ENCODE peak calls at places on chromosomes 2 and 18, in seven cellular contexts. X is RCC 7860; E is fibroblast of gingiva; V is NCI-H1694; N is stimulated activated naive CD8-positive, alpha-beta T cell treated with anti-CD3 and anti-CD28 coated beads, Interleukin-15, Interleukin-2, amounts not matched to agents 100 U/mL and 50 U/mL, for 24 hours; Y is MV-4-11; S is ecto neural progenitor cell. K is an unnamed sample.

GRCh38 chr2:128306931-128307460 is 11.7 kb downstream of the HS6ST1 start:
- DNase-seq in X (no peak), E (no peak), V (no peak), N (no peak), Y (no peak), S (no peak), K (peak)

GRCh38 chr2:236912316-236913153 is 173.2 kb upstream of the COPS8 start:
- DNase-seq in X (no peak), E (no peak), V (no peak), N (no peak), Y (no peak), S (no peak), K (no peak)

GRCh38 chr2:222424281-222424728 is at the start of gene SGPP2:
- DNase-seq in X (no peak), E (no peak), V (no peak), N (peak), Y (no peak), S (peak), K (peak)

GRCh38 chr2:64143154-64144056 is 815 bp downstream of the PELI1 start:
- DNase-seq in X (no peak), E (peak), V (peak), N (peak), Y (no peak), S (no peak), K (peak)

GRCh38 chr18:46623541-46623940 is 33.5 kb downstream of the LOXHD1 start:
- DNase-seq in X (no peak), E (no peak), V (no peak), N (peak), Y (no peak), S (no peak), K (no peak)

GRCh38 chr2:193837368-193837767 is 1642.6 kb upstream of the TMEFF2 start:
- DNase-seq in X (peak), E (no peak), V (no peak), N (no peak), Y (no peak), S (no peak), K (no peak)

GRCh38 chr2:2229898-2230817 is 100.9 kb downstream of the MYT1L start:
- DNase-seq in X (no peak), E (no peak), V (peak), N (no peak), Y (no peak), S (no peak), K (no peak)

GRCh38 chr2:152646775-152647174 is 70.5 kb downstream of the PRPF40A start:
- DNase-seq in X (peak), E (peak), V (no peak), N (no peak), Y (no peak), S (no peak), K (no peak)

GRCh38 chr18:58361212-58361611 is 267.7 kb downstream of the ALPK2 start:
- DNase-seq in X (no peak), E (no peak), V (no peak), N (no peak), Y (no peak), S (peak), K (no peak)

GRCh38 chr2:200756618-200757321 is 54.9 kb upstream of the BZW1 start:
- DNase-seq in X (peak), E (peak), V (no peak), N (no peak), Y (no peak), S (no peak), K (no peak)